ENCODE peak calls at places on chromosomes 12 and 14, in four cellular contexts. V, I, B and F are unnamed samples.

GRCh38 chr14:59363545-59364226 is 101.5 kb downstream of the GPR135 start:
- DNase-seq in B (no peak), I (no peak), V (no peak), F (no peak)

GRCh38 chr12:49661191-49661590 is 37.8 kb downstream of the PRPF40B start:
- DNase-seq in B (no peak), I (no peak), V (no peak), F (no peak)

GRCh38 chr12:91133871-91134270 is 22.6 kb upstream of the LUM start:
- DNase-seq in I (no peak), B (no peak), V (no peak), F (no peak)

GRCh38 chr12:122203968-122204828 is 689 bp downstream of the B3GNT4 start:
- DNase-seq in B (no peak), V (no peak), I (no peak), F (no peak)

GRCh38 chr12:13962699-13963098 is 18.7 kb downstream of the GRIN2B start:
- DNase-seq in B (peak; percentile 5), I (peak; percentile 10), V (peak; percentile 28), F (no peak)

GRCh38 chr14:101821528-101821927 is 60.0 kb downstream of the PPP2R5C start:
- DNase-seq in I (no peak), B (no peak), V (no peak), F (no peak)

GRCh38 chr14:100135784-100136183 is 23.7 kb downstream of the DEGS2 start:
- DNase-seq in V (no peak), B (no peak), I (no peak), F (no peak)

GRCh38 chr14:99203801-99204200 is 68.2 kb downstream of the BCL11B start:
- DNase-seq in V (no peak), B (no peak), I (no peak), F (no peak)

GRCh38 chr12:14776236-14776959 is 26.9 kb downstream of the WBP11 start:
- DNase-seq in B (no peak), I (no peak), V (no peak), F (no peak)

GRCh38 chr12:78914859-78915331 is 50.3 kb downstream of the SYT1 start:
- DNase-seq in I (peak; percentile 82), B (no peak), V (no peak), F (no peak)

GRCh38 chr14:61003571-61003970 is 22.5 kb downstream of the SLC38A6 start:
- DNase-seq in I (no peak), V (no peak), B (no peak), F (no peak)

GRCh38 chr14:104303705-104304425 is 165.5 kb downstream of the KIF26A start:
- DNase-seq in V (no peak), B (no peak), I (no peak), F (no peak)

GRCh38 chr14:100423421-100424010 is 100.4 kb downstream of the SLC25A47 start:
- DNase-seq in I (no peak), B (no peak), V (peak; percentile 42), F (no peak)

GRCh38 chr12:79121486-79121885 is 256.9 kb downstream of the SYT1 start:
- DNase-seq in B (no peak), I (peak; percentile 4), V (peak; percentile 5), F (no peak)

GRCh38 chr12:53480425-53481107 is 18.7 kb downstream of the MAP3K12 start:
- DNase-seq in V (no peak), B (no peak), I (no peak), F (no peak)

GRCh38 chr14:52724360-52724644 is 5.7 kb upstream of the STYX start:
- DNase-seq in B (no peak), I (no peak), V (no peak), F (no peak)

GRCh38 chr12:49582201-49582600 is 14.3 kb upstream of the MCRS1 start:
- DNase-seq in V (no peak), I (no peak), B (no peak), F (no peak)

GRCh38 chr12:11460343-11461023 is 65.1 kb upstream of the PRB2 start:
- DNase-seq in B (no peak), V (no peak), I (no peak), F (no peak)

GRCh38 chr12:45535610-45536180 is 193.8 kb upstream of the ARID2 start:
- DNase-seq in B (no peak), I (no peak), V (no peak), F (no peak)

GRCh38 chr14:36520601-36521525 is 831 bp upstream of the NKX2-1 start:
- DNase-seq in I (peak; percentile 7), V (peak; percentile 24), B (peak; percentile 44), F (no peak)

GRCh38 chr12:106091421-106091820 is 47.3 kb downstream of the NUAK1 start:
- DNase-seq in I (no peak), B (no peak), V (no peak), F (no peak)

DNA sequence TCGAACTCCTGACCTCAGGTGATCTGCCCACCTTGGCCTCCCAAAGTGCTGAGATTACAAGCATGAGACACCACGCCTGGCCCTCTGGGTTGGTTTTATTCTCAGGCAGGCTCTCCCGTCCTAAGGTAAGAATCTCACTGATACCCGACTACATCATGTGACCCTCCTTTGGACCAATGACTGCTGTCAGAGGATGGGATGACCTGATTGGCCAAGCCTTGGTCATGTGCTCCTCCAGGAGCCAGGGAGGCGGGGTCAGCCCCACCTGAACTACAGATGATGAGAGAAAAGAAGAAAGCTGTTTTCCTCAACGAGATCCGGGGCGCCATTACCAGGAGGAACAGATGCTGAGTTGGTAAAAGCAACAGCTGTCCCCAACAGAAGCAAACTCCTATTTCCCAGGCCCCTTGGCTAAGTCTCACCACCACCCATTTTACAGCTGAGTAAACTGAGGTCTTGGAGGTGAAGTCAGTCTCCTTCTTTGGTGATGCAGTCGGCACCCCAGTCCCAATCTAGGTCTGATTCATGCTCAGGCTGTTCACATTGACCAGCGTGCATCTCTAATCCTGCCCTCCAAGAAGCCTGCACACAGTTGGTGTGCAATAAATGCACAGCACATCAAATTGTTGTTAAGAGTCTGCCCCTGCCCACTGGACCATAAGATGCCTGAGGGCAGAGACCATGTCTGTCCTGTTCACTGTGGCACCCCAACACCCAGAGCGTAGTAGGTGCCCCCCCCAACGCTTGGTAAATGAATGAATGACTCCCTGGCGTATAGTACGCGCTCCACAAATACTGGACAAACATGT is 118.8 kb downstream of the SCARB1 start:
- DNase-seq in V (peak; percentile 96), I (peak; percentile 76), B (peak; percentile 78), F (no peak)
- TF ChIP-seq TCF7L2 in V (no peak), I (no peak), B (no peak), F (no peak)

DNA sequence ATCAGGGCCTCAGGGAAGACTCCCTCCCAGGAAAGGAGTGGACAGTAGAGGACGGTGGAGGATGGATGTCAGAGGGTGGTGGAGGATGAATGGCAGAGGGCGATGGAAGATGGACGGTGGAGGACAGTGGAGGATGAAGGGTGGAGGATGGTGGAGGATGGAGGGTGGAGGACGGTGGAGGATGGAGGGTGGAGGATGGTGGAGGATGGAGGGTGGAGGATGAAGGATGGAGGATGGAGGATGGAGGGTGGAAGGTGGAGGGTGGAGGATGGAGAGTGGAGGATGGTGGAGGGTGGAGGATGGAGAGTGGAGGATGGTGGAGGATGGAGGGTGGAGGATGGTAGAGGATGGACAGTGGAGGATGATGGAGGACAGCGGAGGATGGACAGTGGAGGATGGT is 95.9 kb downstream of the LRRC74A start:
- DNase-seq in B (no peak), V (no peak), I (no peak), F (no peak)
- H3K4me1 ChIP-seq in B (peaks cover 66% of the 10 kb centered on the region), V (peaks cover 25% of the 10 kb centered on the region), I (peaks cover 53% of the 10 kb centered on the region), F (peaks cover 69% of the 10 kb centered on the region)

DNA sequence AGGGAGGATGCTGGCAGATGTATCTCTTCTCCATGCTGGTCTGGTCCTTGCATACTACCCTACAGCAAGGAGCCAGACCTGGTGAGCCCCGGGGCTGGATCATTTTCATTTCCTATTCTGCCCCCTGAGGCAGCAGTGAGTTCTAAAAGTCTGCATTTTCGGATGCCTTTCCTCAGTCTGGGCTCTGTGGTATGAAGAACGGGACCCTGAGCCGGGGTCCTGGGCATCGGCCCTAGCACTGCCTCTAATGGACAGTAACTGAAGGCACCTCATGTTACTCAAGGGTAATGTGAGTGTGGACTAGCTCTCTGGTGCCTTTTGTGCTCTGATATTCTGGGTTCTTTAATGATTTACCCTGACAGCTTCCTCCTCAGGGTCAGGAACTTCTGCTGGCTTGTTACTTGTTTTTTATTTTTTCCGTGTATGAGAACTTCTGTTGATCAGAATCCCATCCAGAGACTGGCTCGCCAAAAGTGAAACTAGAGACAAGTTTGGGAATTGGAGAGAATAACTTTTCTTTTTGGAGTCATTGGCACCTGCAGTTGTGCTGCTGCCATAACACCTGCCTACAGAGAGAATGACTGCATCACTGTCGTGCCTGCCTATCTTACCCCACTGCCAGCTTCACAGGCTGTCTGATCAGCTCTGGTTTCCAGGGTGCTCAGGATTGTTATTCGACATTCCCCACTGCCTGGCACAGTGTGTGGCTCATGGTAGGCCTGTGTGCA is 62.3 kb downstream of the SUSD6 start:
- DNase-seq in B (no peak), I (no peak), V (no peak), F (no peak)
- TF ChIP-seq REST in B (no peak), I (no peak), V (no peak), F (no peak)

GRCh38 chr14:34623506-34623905 is 6.4 kb downstream of the SNX6 start:
- DNase-seq in I (no peak), V (no peak), B (no peak), F (no peak)
- TF ChIP-seq TCF7L2 in I (no peak), V (no peak), B (no peak), F (no peak)

DNA sequence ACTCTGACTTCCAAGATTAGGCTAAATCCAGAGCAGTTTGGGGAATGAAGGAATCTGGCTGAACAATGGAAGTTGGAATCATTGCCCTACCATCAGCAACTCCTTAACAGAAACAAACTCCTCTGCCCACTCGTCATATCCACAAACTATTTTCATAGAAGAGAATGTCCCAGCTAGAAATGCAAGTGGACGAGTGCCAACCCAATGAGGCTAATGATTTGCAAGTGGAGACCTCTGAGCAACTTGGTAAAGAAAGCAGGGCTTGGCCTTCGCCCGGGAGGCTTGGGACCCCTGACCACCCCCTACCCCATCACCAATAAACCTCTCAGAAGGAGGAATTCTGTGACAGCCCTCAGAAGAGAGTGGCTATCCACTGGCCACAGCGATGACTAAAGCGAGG is 40.0 kb upstream of the DDX11 start:
- DNase-seq in B (no peak), I (no peak), V (no peak), F (no peak)
- H3K4me1 ChIP-seq in B (no peaks in the 10 kb centered on the region), I (peaks cover 34% of the 10 kb centered on the region), V (no peaks in the 10 kb centered on the region), F (peaks cover 7% of the 10 kb centered on the region)

DNA sequence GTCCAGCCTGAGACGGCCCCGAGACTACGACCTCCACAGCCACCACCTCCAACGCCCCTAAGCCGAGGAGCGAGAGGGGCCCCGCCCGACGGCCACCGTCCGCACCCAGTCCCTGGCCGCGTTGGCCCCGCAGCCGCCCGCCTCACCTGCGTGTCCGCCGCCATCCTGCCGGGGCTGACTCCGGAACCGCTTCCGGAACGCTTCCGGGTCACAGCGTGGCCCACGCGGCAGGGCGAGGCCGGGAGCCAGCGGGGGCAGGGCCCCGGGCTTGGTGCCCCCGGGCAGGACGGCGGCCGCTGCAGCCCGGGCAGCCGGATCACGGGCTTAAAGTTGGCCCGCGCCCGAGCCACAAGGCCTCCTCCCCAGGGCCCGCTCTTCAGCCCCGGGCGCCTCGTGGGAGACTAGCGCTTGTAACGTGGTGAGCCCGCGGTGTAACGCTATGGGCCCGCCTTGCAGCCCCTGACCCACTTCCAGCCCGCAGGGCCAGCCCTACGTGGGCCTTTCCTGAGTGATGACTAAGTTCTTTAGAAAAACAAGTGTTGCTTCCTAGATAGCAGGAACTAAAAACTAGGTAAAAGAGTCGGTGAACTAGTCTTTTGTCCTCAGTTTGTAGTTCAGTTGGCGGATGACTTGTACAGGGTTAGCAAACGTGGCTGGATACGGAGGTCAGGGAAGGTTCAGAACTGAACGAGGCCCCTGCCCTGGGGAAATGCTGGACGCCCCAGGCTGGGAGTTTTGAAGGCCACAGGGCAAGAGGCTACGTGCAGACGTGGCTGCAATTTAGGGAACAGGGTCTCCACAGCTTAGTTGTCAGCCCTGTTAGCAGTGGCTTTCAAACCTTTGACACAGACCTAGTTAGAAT is at the start of gene GCN1:
- DNase-seq in V (peak; percentile 85), B (peak; percentile 78), I (peak; percentile 47), F (peak; percentile 62)
- TF ChIP-seq REST in V (peak; percentile 54), B (no peak), I (no peak), F (no peak)

GRCh38 chr12:93591137-93591868 is 18.8 kb downstream of the SOCS2 start:
- DNase-seq in I (peak; percentile 64), V (peak; percentile 57), B (no peak), F (no peak)
- TF ChIP-seq TCF7L2 in I (no peak), V (no peak), B (no peak), F (peak; percentile 22)